ENCODE peak calls at places on chromosomes 1 and 21, in nine cellular contexts. One of them, this sample, is unnamed.

GRCh38 chr21:46385846-46386725 is 62.1 kb downstream of the PCNT start:
- DNase-seq in AG04450: no peak
- DNase-seq in uterus: no peak
- DNase-seq in cardiac fibroblast: no peak
- DNase-seq in neural crest cell: no peak
- DNase-seq in foreskin fibroblast: peak
- DNase-seq in adrenal gland: no peak
- DNase-seq in activated CD8-positive, alpha-beta T cell treated with anti-CD3 and anti-CD28 coated beads for 36 hours: no peak
- DNase-seq in HFF-Myc: no peak
- DNase-seq in this sample: no peak

GRCh38 chr1:40936878-40937484 is 42.5 kb upstream of the CTPS1 start:
- DNase-seq in neural crest cell: no peak
- DNase-seq in adrenal gland: no peak
- DNase-seq in cardiac fibroblast: peak
- DNase-seq in foreskin fibroblast: peak
- DNase-seq in HFF-Myc: no peak
- DNase-seq in AG04450: peak
- DNase-seq in activated CD8-positive, alpha-beta T cell treated with anti-CD3 and anti-CD28 coated beads for 36 hours: no peak
- DNase-seq in uterus: no peak
- DNase-seq in this sample: no peak

GRCh38 chr1:162357681-162358266 is 18.9 kb downstream of the SPATA46 start:
- DNase-seq in HFF-Myc: peak
- DNase-seq in cardiac fibroblast: peak
- DNase-seq in neural crest cell: no peak
- DNase-seq in AG04450: no peak
- DNase-seq in foreskin fibroblast: peak
- DNase-seq in adrenal gland: no peak
- DNase-seq in activated CD8-positive, alpha-beta T cell treated with anti-CD3 and anti-CD28 coated beads for 36 hours: no peak
- DNase-seq in uterus: no peak
- DNase-seq in this sample: peak

GRCh38 chr1:66383602-66384001 is 150.4 kb upstream of the SGIP1 start:
- DNase-seq in AG04450: no peak
- DNase-seq in adrenal gland: no peak
- DNase-seq in uterus: no peak
- DNase-seq in neural crest cell: no peak
- DNase-seq in activated CD8-positive, alpha-beta T cell treated with anti-CD3 and anti-CD28 coated beads for 36 hours: no peak
- DNase-seq in cardiac fibroblast: no peak
- DNase-seq in HFF-Myc: no peak
- DNase-seq in foreskin fibroblast: no peak
- DNase-seq in this sample: no peak

GRCh38 chr1:15153184-15153841 is at the start of gene TMEM51:
- DNase-seq in adrenal gland: peak
- DNase-seq in HFF-Myc: no peak
- DNase-seq in foreskin fibroblast: no peak
- DNase-seq in uterus: peak
- DNase-seq in cardiac fibroblast: peak
- DNase-seq in neural crest cell: peak
- DNase-seq in activated CD8-positive, alpha-beta T cell treated with anti-CD3 and anti-CD28 coated beads for 36 hours: no peak
- DNase-seq in AG04450: no peak
- DNase-seq in this sample: peak

GRCh38 chr1:9238550-9238949 is 4.0 kb downstream of the H6PD start:
- DNase-seq in foreskin fibroblast: no peak
- DNase-seq in activated CD8-positive, alpha-beta T cell treated with anti-CD3 and anti-CD28 coated beads for 36 hours: no peak
- DNase-seq in neural crest cell: no peak
- DNase-seq in AG04450: no peak
- DNase-seq in adrenal gland: no peak
- DNase-seq in uterus: no peak
- DNase-seq in HFF-Myc: no peak
- DNase-seq in cardiac fibroblast: peak
- DNase-seq in this sample: no peak

GRCh38 chr1:180186831-180187230 is 32.2 kb downstream of the QSOX1 start:
- DNase-seq in HFF-Myc: no peak
- DNase-seq in cardiac fibroblast: no peak
- DNase-seq in neural crest cell: no peak
- DNase-seq in uterus: no peak
- DNase-seq in foreskin fibroblast: no peak
- DNase-seq in adrenal gland: no peak
- DNase-seq in activated CD8-positive, alpha-beta T cell treated with anti-CD3 and anti-CD28 coated beads for 36 hours: no peak
- DNase-seq in AG04450: no peak
- DNase-seq in this sample: no peak

GRCh38 chr1:33342041-33342723 is 21.3 kb upstream of the A3GALT2 start:
- DNase-seq in foreskin fibroblast: peak
- DNase-seq in adrenal gland: peak
- DNase-seq in cardiac fibroblast: peak
- DNase-seq in neural crest cell: no peak
- DNase-seq in AG04450: peak
- DNase-seq in uterus: peak
- DNase-seq in HFF-Myc: peak
- DNase-seq in activated CD8-positive, alpha-beta T cell treated with anti-CD3 and anti-CD28 coated beads for 36 hours: no peak
- DNase-seq in this sample: no peak

GRCh38 chr1:36327421-36328087 is 4.1 kb upstream of the EVA1B start:
- DNase-seq in foreskin fibroblast: peak
- DNase-seq in activated CD8-positive, alpha-beta T cell treated with anti-CD3 and anti-CD28 coated beads for 36 hours: no peak
- DNase-seq in cardiac fibroblast: no peak
- DNase-seq in uterus: no peak
- DNase-seq in AG04450: no peak
- DNase-seq in adrenal gland: no peak
- DNase-seq in HFF-Myc: no peak
- DNase-seq in neural crest cell: no peak
- DNase-seq in this sample: no peak

GRCh38 chr1:43527111-43527878 is 3.4 kb upstream of the PTPRF start:
- DNase-seq in AG04450: no peak
- DNase-seq in foreskin fibroblast: no peak
- DNase-seq in HFF-Myc: no peak
- DNase-seq in adrenal gland: no peak
- DNase-seq in cardiac fibroblast: no peak
- DNase-seq in neural crest cell: no peak
- DNase-seq in activated CD8-positive, alpha-beta T cell treated with anti-CD3 and anti-CD28 coated beads for 36 hours: no peak
- DNase-seq in uterus: no peak
- DNase-seq in this sample: no peak

GRCh38 chr1:8889103-8889846 is 10.8 kb upstream of the ENO1 start:
- DNase-seq in HFF-Myc: no peak
- DNase-seq in adrenal gland: no peak
- DNase-seq in AG04450: no peak
- DNase-seq in foreskin fibroblast: no peak
- DNase-seq in cardiac fibroblast: peak
- DNase-seq in activated CD8-positive, alpha-beta T cell treated with anti-CD3 and anti-CD28 coated beads for 36 hours: no peak
- DNase-seq in uterus: no peak
- DNase-seq in neural crest cell: no peak
- DNase-seq in this sample: no peak

GRCh38 chr21:33007747-33008146 is 18.0 kb upstream of the OLIG2 start:
- DNase-seq in cardiac fibroblast: no peak
- DNase-seq in foreskin fibroblast: no peak
- DNase-seq in activated CD8-positive, alpha-beta T cell treated with anti-CD3 and anti-CD28 coated beads for 36 hours: no peak
- DNase-seq in adrenal gland: peak
- DNase-seq in uterus: no peak
- DNase-seq in HFF-Myc: no peak
- DNase-seq in AG04450: no peak
- DNase-seq in neural crest cell: no peak
- DNase-seq in this sample: no peak

GRCh38 chr1:55329091-55329490 is 113.9 kb upstream of the USP24 start:
- DNase-seq in AG04450: no peak
- DNase-seq in adrenal gland: peak
- DNase-seq in cardiac fibroblast: peak
- DNase-seq in activated CD8-positive, alpha-beta T cell treated with anti-CD3 and anti-CD28 coated beads for 36 hours: no peak
- DNase-seq in foreskin fibroblast: no peak
- DNase-seq in neural crest cell: no peak
- DNase-seq in uterus: peak
- DNase-seq in HFF-Myc: no peak
- DNase-seq in this sample: no peak

GRCh38 chr21:31557421-31557955 is 102.0 kb upstream of the SOD1 start:
- DNase-seq in adrenal gland: no peak
- DNase-seq in foreskin fibroblast: no peak
- DNase-seq in uterus: no peak
- DNase-seq in activated CD8-positive, alpha-beta T cell treated with anti-CD3 and anti-CD28 coated beads for 36 hours: peak
- DNase-seq in neural crest cell: peak
- DNase-seq in HFF-Myc: no peak
- DNase-seq in cardiac fibroblast: no peak
- DNase-seq in AG04450: no peak
- DNase-seq in this sample: peak

GRCh38 chr1:203084588-203085527 is 954 bp downstream of the MYOG start:
- DNase-seq in AG04450: no peak
- DNase-seq in uterus: no peak
- DNase-seq in cardiac fibroblast: no peak
- DNase-seq in adrenal gland: peak
- DNase-seq in HFF-Myc: no peak
- DNase-seq in neural crest cell: no peak
- DNase-seq in activated CD8-positive, alpha-beta T cell treated with anti-CD3 and anti-CD28 coated beads for 36 hours: peak
- DNase-seq in foreskin fibroblast: no peak
- DNase-seq in this sample: no peak
- TF ChIP-seq CTCF in AG04450: peak
- TF ChIP-seq CTCF in uterus: no peak
- TF ChIP-seq CTCF in cardiac fibroblast: peak
- TF ChIP-seq CTCF in adrenal gland: no peak
- TF ChIP-seq CTCF in HFF-Myc: peak
- TF ChIP-seq CTCF in neural crest cell: peak
- TF ChIP-seq CTCF in activated CD8-positive, alpha-beta T cell treated with anti-CD3 and anti-CD28 coated beads for 36 hours: peak
- TF ChIP-seq CTCF in foreskin fibroblast: peak
- TF ChIP-seq CTCF in this sample: peak

DNA sequence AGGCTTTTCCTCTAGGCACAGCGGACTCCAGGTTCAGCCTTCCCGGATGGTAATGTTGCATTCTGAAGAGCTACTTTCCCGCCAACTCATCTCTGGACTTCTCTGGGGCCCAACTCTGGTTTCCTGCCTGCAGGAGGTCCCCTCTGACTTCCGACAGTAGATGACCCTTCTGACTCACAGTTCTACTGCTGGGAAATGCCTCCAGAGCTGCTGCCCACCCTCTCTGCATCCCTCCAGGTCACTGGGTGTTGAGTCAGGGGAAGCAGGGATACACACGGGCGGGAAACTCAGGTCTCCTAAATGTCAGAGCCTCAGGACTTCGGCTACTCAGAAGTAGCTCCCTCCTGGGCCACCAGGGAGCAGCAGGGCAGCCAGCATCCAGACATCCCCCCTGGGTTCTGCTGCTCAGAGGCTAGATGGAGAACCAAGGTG is 2.1 kb upstream of the KIF21B start:
- DNase-seq in uterus: no peak
- DNase-seq in AG04450: no peak
- DNase-seq in neural crest cell: no peak
- DNase-seq in adrenal gland: no peak
- DNase-seq in foreskin fibroblast: no peak
- DNase-seq in activated CD8-positive, alpha-beta T cell treated with anti-CD3 and anti-CD28 coated beads for 36 hours: peak
- DNase-seq in HFF-Myc: no peak
- DNase-seq in cardiac fibroblast: peak
- DNase-seq in this sample: peak
- TF ChIP-seq CTCF in uterus: no peak
- TF ChIP-seq CTCF in AG04450: peak
- TF ChIP-seq CTCF in neural crest cell: peak
- TF ChIP-seq CTCF in adrenal gland: no peak
- TF ChIP-seq CTCF in foreskin fibroblast: peak
- TF ChIP-seq CTCF in activated CD8-positive, alpha-beta T cell treated with anti-CD3 and anti-CD28 coated beads for 36 hours: no peak
- TF ChIP-seq CTCF in HFF-Myc: peak
- TF ChIP-seq CTCF in cardiac fibroblast: peak
- TF ChIP-seq CTCF in this sample: no peak

GRCh38 chr1:206882555-206882954 is 14.7 kb upstream of the IL24 start:
- DNase-seq in cardiac fibroblast: no peak
- DNase-seq in foreskin fibroblast: no peak
- DNase-seq in AG04450: no peak
- DNase-seq in HFF-Myc: no peak
- DNase-seq in activated CD8-positive, alpha-beta T cell treated with anti-CD3 and anti-CD28 coated beads for 36 hours: no peak
- DNase-seq in adrenal gland: no peak
- DNase-seq in neural crest cell: no peak
- DNase-seq in uterus: no peak
- DNase-seq in this sample: no peak
- TF ChIP-seq CTCF in cardiac fibroblast: peak
- TF ChIP-seq CTCF in foreskin fibroblast: no peak
- TF ChIP-seq CTCF in AG04450: peak
- TF ChIP-seq CTCF in HFF-Myc: no peak
- TF ChIP-seq CTCF in activated CD8-positive, alpha-beta T cell treated with anti-CD3 and anti-CD28 coated beads for 36 hours: peak
- TF ChIP-seq CTCF in adrenal gland: no peak
- TF ChIP-seq CTCF in neural crest cell: peak
- TF ChIP-seq CTCF in uterus: no peak
- TF ChIP-seq CTCF in this sample: peak

GRCh38 chr1:29655145-29655544 is 418.8 kb downstream of the PTPRU start:
- DNase-seq in foreskin fibroblast: no peak
- DNase-seq in cardiac fibroblast: no peak
- DNase-seq in HFF-Myc: no peak
- DNase-seq in uterus: no peak
- DNase-seq in adrenal gland: peak
- DNase-seq in AG04450: no peak
- DNase-seq in activated CD8-positive, alpha-beta T cell treated with anti-CD3 and anti-CD28 coated beads for 36 hours: no peak
- DNase-seq in neural crest cell: no peak
- DNase-seq in this sample: no peak

GRCh38 chr1:29657816-29658215 is 421.5 kb downstream of the PTPRU start:
- DNase-seq in adrenal gland: peak
- DNase-seq in HFF-Myc: no peak
- DNase-seq in activated CD8-positive, alpha-beta T cell treated with anti-CD3 and anti-CD28 coated beads for 36 hours: no peak
- DNase-seq in uterus: no peak
- DNase-seq in AG04450: no peak
- DNase-seq in cardiac fibroblast: no peak
- DNase-seq in foreskin fibroblast: no peak
- DNase-seq in neural crest cell: no peak
- DNase-seq in this sample: no peak

GRCh38 chr1:29658688-29659087 is 422.4 kb downstream of the PTPRU start:
- DNase-seq in cardiac fibroblast: no peak
- DNase-seq in activated CD8-positive, alpha-beta T cell treated with anti-CD3 and anti-CD28 coated beads for 36 hours: no peak
- DNase-seq in neural crest cell: no peak
- DNase-seq in uterus: no peak
- DNase-seq in foreskin fibroblast: no peak
- DNase-seq in adrenal gland: no peak
- DNase-seq in AG04450: no peak
- DNase-seq in HFF-Myc: no peak
- DNase-seq in this sample: no peak

GRCh38 chr1:29653886-29654450 is 417.6 kb downstream of the PTPRU start:
- DNase-seq in HFF-Myc: no peak
- DNase-seq in activated CD8-positive, alpha-beta T cell treated with anti-CD3 and anti-CD28 coated beads for 36 hours: no peak
- DNase-seq in neural crest cell: no peak
- DNase-seq in uterus: no peak
- DNase-seq in cardiac fibroblast: no peak
- DNase-seq in adrenal gland: peak
- DNase-seq in AG04450: no peak
- DNase-seq in foreskin fibroblast: no peak
- DNase-seq in this sample: no peak

DNA sequence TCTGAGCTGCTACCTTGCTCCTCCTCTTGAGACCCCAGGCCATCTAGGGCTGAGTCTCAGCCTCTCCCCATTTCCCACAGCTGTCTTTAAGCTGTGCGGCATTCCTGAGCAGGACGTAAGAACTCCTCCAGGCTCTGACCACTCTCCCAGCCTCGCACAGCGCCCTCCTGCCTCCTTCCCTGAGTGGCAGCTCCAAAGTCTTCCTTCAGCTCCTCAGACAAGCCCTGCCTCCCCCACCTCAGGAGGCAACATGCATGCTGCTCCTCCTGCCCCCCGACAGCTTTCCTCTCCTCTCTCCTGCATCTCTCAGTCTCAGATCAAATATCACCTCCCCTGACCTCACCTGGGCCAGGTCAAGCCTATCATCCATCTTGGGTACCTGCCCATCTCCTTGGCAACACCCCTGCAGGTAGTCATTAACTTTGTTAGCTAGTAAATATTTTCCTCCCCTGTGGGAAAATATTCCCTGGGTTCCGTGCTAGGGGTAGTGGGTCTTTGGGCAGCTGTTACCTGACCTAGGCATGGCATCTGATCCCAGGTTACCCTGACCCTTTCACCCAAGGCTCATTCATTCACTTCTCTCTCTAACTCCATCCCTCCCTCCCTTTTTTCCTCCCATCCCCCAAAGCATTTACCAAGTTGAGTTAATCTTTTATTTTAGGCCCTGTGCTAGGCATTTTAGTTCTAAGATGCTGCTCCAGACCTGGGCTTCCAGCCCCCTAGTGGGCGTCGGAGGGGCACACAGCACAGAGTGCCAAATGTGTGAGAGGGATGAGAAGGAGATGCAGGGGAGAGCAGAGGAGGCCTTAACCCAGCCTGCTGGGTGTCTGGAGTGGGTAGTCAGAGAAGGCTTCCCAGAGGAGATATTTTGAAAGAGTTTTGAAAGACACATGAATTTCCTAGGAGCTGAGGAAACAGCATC is 419.9 kb downstream of the PTPRU start:
- DNase-seq in HFF-Myc: no peak
- DNase-seq in foreskin fibroblast: no peak
- DNase-seq in cardiac fibroblast: no peak
- DNase-seq in activated CD8-positive, alpha-beta T cell treated with anti-CD3 and anti-CD28 coated beads for 36 hours: peak
- DNase-seq in uterus: no peak
- DNase-seq in AG04450: no peak
- DNase-seq in neural crest cell: peak
- DNase-seq in adrenal gland: peak
- DNase-seq in this sample: peak
- TF ChIP-seq CTCF in HFF-Myc: peak
- TF ChIP-seq CTCF in foreskin fibroblast: peak
- TF ChIP-seq CTCF in cardiac fibroblast: peak
- TF ChIP-seq CTCF in activated CD8-positive, alpha-beta T cell treated with anti-CD3 and anti-CD28 coated beads for 36 hours: peak
- TF ChIP-seq CTCF in uterus: no peak
- TF ChIP-seq CTCF in AG04450: peak
- TF ChIP-seq CTCF in neural crest cell: peak
- TF ChIP-seq CTCF in adrenal gland: no peak
- TF ChIP-seq CTCF in this sample: peak

This sample was measured in endothelial cell.